ENCODE peak calls at places on chromosomes 3 and 15, in five cellular contexts. V is NCI-H748 treated with DMSO at 0.1 percent for 48 hours, I is foreskin fibroblast, S is NCI-H82, U is globus pallidus. M is an unnamed sample.

GRCh38 chr15:67509918-67510317 is 11.0 kb upstream of the C15orf61 start:
- DNase-seq in V (no peak), I (no peak), S (no peak), U (no peak), M (no peak)

GRCh38 chr3:12049675-12050074 is 45.5 kb downstream of the SYN2 start:
- DNase-seq in V (no peak), I (peak), S (no peak), U (no peak), M (no peak)

GRCh38 chr3:194537732-194538247 is 51.0 kb upstream of the ATP13A3 start:
- DNase-seq in V (no peak), I (peak), S (no peak), U (no peak), M (no peak)

GRCh38 chr3:59185586-59186381 is 136.0 kb upstream of the CFAP20DC start:
- DNase-seq in V (no peak), I (peak), S (no peak), U (no peak), M (no peak)

GRCh38 chr3:113214917-113215595 is 3.7 kb downstream of the BOC start:
- DNase-seq in V (no peak), I (peak), S (no peak), U (no peak), M (no peak)

GRCh38 chr3:16239082-16239770 is 25.5 kb downstream of the DPH3 start:
- DNase-seq in V (no peak), I (peak), S (peak), U (no peak), M (no peak)

GRCh38 chr15:47331796-47332480 is 385.4 kb upstream of the SEMA6D start:
- DNase-seq in V (no peak), I (peak), S (peak), U (no peak), M (no peak)

GRCh38 chr3:63364909-63365308 is 86.8 kb downstream of the SYNPR start:
- DNase-seq in V (peak), I (no peak), S (peak), U (no peak), M (no peak)

GRCh38 chr15:65618575-65619109 is 3.1 kb upstream of the SLC24A1 start:
- DNase-seq in V (no peak), I (no peak), S (no peak), U (no peak), M (no peak)

GRCh38 chr3:71453319-71453718 is 130.2 kb downstream of the FOXP1 start:
- DNase-seq in V (no peak), I (no peak), S (peak), U (no peak), M (no peak)

GRCh38 chr3:17967111-17967510 is 224.7 kb upstream of the TBC1D5 start:
- DNase-seq in V (no peak), I (no peak), S (no peak), U (peak), M (no peak)

GRCh38 chr3:138567403-138567802 is 26.7 kb downstream of the CEP70 start:
- DNase-seq in V (no peak), I (no peak), S (peak), U (no peak), M (no peak)

GRCh38 chr3:160090653-160091052 is 102.0 kb downstream of the IL12A start:
- DNase-seq in V (no peak), I (no peak), S (peak), U (no peak), M (no peak)

GRCh38 chr15:69855601-69856000 is 242.1 kb downstream of the TLE3 start:
- DNase-seq in V (no peak), I (no peak), S (no peak), U (no peak), M (no peak)

GRCh38 chr15:87645723-87646122 is 610.8 kb downstream of the NTRK3 start:
- DNase-seq in V (no peak), I (no peak), S (no peak), U (no peak), M (peak)

GRCh38 chr15:68354923-68355322 is 77.0 kb downstream of the ITGA11 start:
- DNase-seq in V (no peak), I (peak), S (no peak), U (no peak), M (no peak)

GRCh38 chr3:192445768-192446644 is 281.3 kb downstream of the FGF12 start:
- DNase-seq in V (peak), I (no peak), S (peak), U (peak), M (no peak)

GRCh38 chr3:30232142-30232541 is 374.3 kb upstream of the TGFBR2 start:
- DNase-seq in V (no peak), I (peak), S (no peak), U (no peak), M (no peak)

M was measured in CMK.